ENCODE peak calls at places on chromosomes 5 and 9, in eight cellular contexts. K is NCI-H526, B is NCI-H2171, R is transverse colon, D is cardiac fibroblast, A is ecto neural progenitor cell, I is memory B cell, T is activated gamma-delta T cell treated with Interleukin-2 at 50 U/mL for 16 hours. P is an unnamed sample.

GRCh38 chr5:61123145-61123544 is 39.1 kb downstream of the SMIM15 start:
- DNase-seq in K (peak; percentile 60), B (no peak), R (peak; percentile 27), D (no peak), A (no peak), I (no peak), T (no peak), P (no peak)

GRCh38 chr9:6686396-6686795 is 40.9 kb upstream of the GLDC start:
- DNase-seq in K (no peak), B (no peak), R (no peak), D (peak; percentile 71), A (no peak), I (no peak), T (no peak), P (no peak)

GRCh38 chr9:127539259-127539981 is 72.7 kb upstream of the STXBP1 start:
- DNase-seq in K (no peak), B (no peak), R (no peak), D (no peak), A (no peak), I (no peak), T (no peak), P (no peak)

GRCh38 chr9:1400983-1401382 is 350.8 kb downstream of the DMRT2 start:
- DNase-seq in K (peak; percentile 22), B (no peak), R (no peak), D (no peak), A (no peak), I (no peak), T (no peak), P (no peak)

GRCh38 chr9:86061972-86062739 is 37.2 kb downstream of the GOLM1 start:
- DNase-seq in K (no peak), B (no peak), R (peak; percentile 56), D (no peak), A (no peak), I (no peak), T (no peak), P (no peak)

GRCh38 chr5:33233013-33233463 is 207.7 kb upstream of the TARS1 start:
- DNase-seq in K (no peak), B (no peak), R (no peak), D (no peak), A (no peak), I (no peak), T (no peak), P (no peak)

GRCh38 chr9:34559616-34560546 is 29.6 kb downstream of the CNTFR start:
- DNase-seq in K (no peak), B (no peak), R (peak; percentile 60), D (peak; percentile 72), A (no peak), I (no peak), T (no peak), P (no peak)

GRCh38 chr5:34686762-34687268 is 30.7 kb downstream of the RAI14 start:
- DNase-seq in K (no peak), B (no peak), R (peak; percentile 84), D (peak; percentile 99), A (no peak), I (no peak), T (no peak), P (no peak)

GRCh38 chr9:115883467-115884329 is 269.9 kb upstream of the PAPPA start:
- DNase-seq in K (peak; percentile 34), B (peak; percentile 48), R (no peak), D (peak; percentile 80), A (no peak), I (no peak), T (no peak), P (no peak)

GRCh38 chr5:92641031-92641962 is 939.7 kb downstream of the NR2F1-AS1 start:
- DNase-seq in K (no peak), B (no peak), R (no peak), D (peak; percentile 86), A (no peak), I (no peak), T (no peak), P (no peak)